ENCODE peak calls at places on chromosomes 3 and 15, in nine cellular contexts. E, A, U, Y, S, L, B, J and M are unnamed samples.

GRCh38 chr3:32839714-32840085 is 21.9 kb downstream of the TRIM71 start:
- DNase-seq in E (no peak), A (no peak), U (no peak), Y (no peak), S (no peak), L (no peak), B (no peak), J (no peak), M (no peak)

GRCh38 chr3:126999383-126999782 is 16.5 kb downstream of the PLXNA1 start:
- DNase-seq in E (no peak), A (peak), U (peak), Y (no peak), S (no peak), L (no peak), B (no peak), J (no peak), M (no peak)

GRCh38 chr3:133865136-133865855 is 30.4 kb downstream of the RAB6B start:
- DNase-seq in E (no peak), A (no peak), U (no peak), Y (no peak), S (no peak), L (no peak), B (no peak), J (no peak), M (no peak)

GRCh38 chr15:92074646-92075045 is 221.1 kb downstream of the SLCO3A1 start:
- DNase-seq in E (peak), A (no peak), U (no peak), Y (no peak), S (no peak), L (no peak), B (no peak), J (peak), M (no peak)

GRCh38 chr3:66427352-66427751 is 73.5 kb downstream of the LRIG1 start:
- DNase-seq in E (no peak), A (no peak), U (no peak), Y (no peak), S (no peak), L (no peak), B (no peak), J (no peak), M (no peak)

GRCh38 chr15:69164807-69165636 is 4.6 kb downstream of the GLCE start:
- DNase-seq in E (no peak), A (no peak), U (no peak), Y (peak), S (no peak), L (no peak), B (no peak), J (peak), M (no peak)

GRCh38 chr15:49686626-49687025 is 65.8 kb downstream of the DTWD1 start:
- DNase-seq in E (no peak), A (no peak), U (no peak), Y (no peak), S (no peak), L (no peak), B (no peak), J (peak), M (no peak)

GRCh38 chr3:141710888-141711616 is 27.0 kb upstream of the RNF7 start:
- DNase-seq in E (no peak), A (no peak), U (no peak), Y (no peak), S (peak), L (no peak), B (no peak), J (peak), M (no peak)

GRCh38 chr3:59432676-59433075 is 382.9 kb upstream of the CFAP20DC start:
- DNase-seq in E (no peak), A (no peak), U (no peak), Y (no peak), S (no peak), L (no peak), B (no peak), J (peak), M (no peak)

GRCh38 chr3:99172736-99173657 is 271.5 kb upstream of the DCBLD2 start:
- DNase-seq in E (no peak), A (peak), U (peak), Y (peak), S (peak), L (no peak), B (peak), J (peak), M (no peak)

GRCh38 chr15:69603369-69604049 is 150.9 kb downstream of the RPLP1 start:
- DNase-seq in E (no peak), A (no peak), U (no peak), Y (no peak), S (no peak), L (no peak), B (no peak), J (no peak), M (no peak)

GRCh38 chr15:31280037-31280830 is 46.4 kb upstream of the KLF13 start:
- DNase-seq in E (peak), A (peak), U (peak), Y (no peak), S (no peak), L (peak), B (no peak), J (no peak), M (peak)

GRCh38 chr15:29139540-29140459 is 129.8 kb downstream of the NSMCE3 start:
- DNase-seq in E (peak), A (peak), U (peak), Y (peak), S (peak), L (peak), B (peak), J (peak), M (no peak)

GRCh38 chr15:40106203-40107161 is 2.2 kb downstream of the BMF start:
- DNase-seq in E (peak), A (peak), U (peak), Y (no peak), S (peak), L (no peak), B (peak), J (peak), M (peak)

GRCh38 chr15:70863450-70864218 is 9.7 kb upstream of the LARP6 start:
- DNase-seq in E (no peak), A (peak), U (peak), Y (peak), S (no peak), L (no peak), B (no peak), J (peak), M (no peak)

GRCh38 chr3:15860014-15860934 is 62.5 kb upstream of the ANKRD28 start:
- DNase-seq in E (peak), A (peak), U (peak), Y (peak), S (peak), L (peak), B (peak), J (peak), M (peak)

GRCh38 chr3:44648564-44649229 is at the start of gene ZNF35:
- DNase-seq in E (peak), A (peak), U (peak), Y (peak), S (peak), L (peak), B (peak), J (peak), M (peak)

GRCh38 chr3:20375302-20375701 is 189.3 kb upstream of the SGO1 start:
- DNase-seq in E (no peak), A (no peak), U (no peak), Y (no peak), S (no peak), L (no peak), B (no peak), J (no peak), M (no peak)

GRCh38 chr3:64224826-64225606 is at the start of gene PRICKLE2:
- DNase-seq in E (peak), A (peak), U (peak), Y (no peak), S (no peak), L (no peak), B (peak), J (peak), M (no peak)

GRCh38 chr3:197520311-197521276 is 35.2 kb downstream of the BDH1 start:
- DNase-seq in E (no peak), A (peak), U (peak), Y (no peak), S (peak), L (no peak), B (peak), J (peak), M (no peak)

GRCh38 chr3:63674586-63674985 is 22.1 kb downstream of the SNTN start:
- DNase-seq in E (no peak), A (no peak), U (peak), Y (no peak), S (no peak), L (no peak), B (no peak), J (no peak), M (no peak)

GRCh38 chr3:14389133-14390115 is 13.0 kb upstream of the SLC6A6 start:
- DNase-seq in E (no peak), A (no peak), U (no peak), Y (no peak), S (no peak), L (no peak), B (no peak), J (no peak), M (no peak)

GRCh38 chr3:100449214-100449613 is 43.2 kb upstream of the TMEM45A start:
- DNase-seq in E (no peak), A (no peak), U (no peak), Y (no peak), S (no peak), L (no peak), B (no peak), J (no peak), M (no peak)

GRCh38 chr3:43867673-43868072 is 176.9 kb downstream of the ABHD5 start:
- DNase-seq in E (no peak), A (no peak), U (no peak), Y (no peak), S (no peak), L (no peak), B (no peak), J (peak), M (no peak)